ENCODE peak calls at places on chromosomes 6 and 20, in nine cellular contexts. F, H, P, V, L, M, S, J and O are unnamed samples.

GRCh38 chr6:152765331-152765730 is 14.7 kb downstream of the VIP start:
- DNase-seq in F (no peak), H (no peak), J (no peak), S (no peak), L (no peak), P (no peak), M (no peak), V (no peak), O (no peak)

GRCh38 chr20:40945754-40946451 is 82.7 kb upstream of the TOP1 start:
- DNase-seq in J (peak), F (no peak), H (no peak), S (peak), P (peak), V (peak), L (peak), M (no peak), O (no peak)

GRCh38 chr6:29576056-29576455 is 8.9 kb upstream of the OR2H2 start:
- DNase-seq in S (no peak), J (no peak), V (no peak), P (no peak), F (no peak), L (no peak), M (no peak), H (no peak), O (no peak)

GRCh38 chr6:34496103-34496685 is 30.3 kb downstream of the PACSIN1 start:
- DNase-seq in P (no peak), L (no peak), M (no peak), J (no peak), H (peak), V (no peak), S (no peak), F (no peak), O (no peak)

GRCh38 chr6:453152-453551 is 61.6 kb downstream of the IRF4 start:
- DNase-seq in J (no peak), P (no peak), V (no peak), F (no peak), H (peak), L (no peak), S (no peak), M (no peak), O (no peak)

GRCh38 chr6:146741609-146742008 is 142.8 kb downstream of the ADGB start:
- DNase-seq in P (peak), S (no peak), J (no peak), F (no peak), M (no peak), L (no peak), H (no peak), V (no peak), O (no peak)

GRCh38 chr6:22906091-22906549 is 336.8 kb downstream of the HDGFL1 start:
- DNase-seq in V (peak), M (no peak), S (no peak), F (no peak), L (peak), H (no peak), P (peak), J (no peak), O (no peak)

GRCh38 chr6:41937472-41937871 is 4.1 kb downstream of the CCND3 start:
- DNase-seq in S (no peak), M (no peak), P (no peak), J (no peak), L (no peak), H (no peak), V (no peak), F (no peak), O (no peak)

GRCh38 chr6:151236668-151237401 is 2.9 kb upstream of the AKAP12 start:
- DNase-seq in F (no peak), M (no peak), L (no peak), J (no peak), S (no peak), H (no peak), V (no peak), P (no peak), O (no peak)

GRCh38 chr6:118999494-118999893 is 64.5 kb upstream of the MCM9 start:
- DNase-seq in J (no peak), F (no peak), M (no peak), V (no peak), L (no peak), P (no peak), S (no peak), H (no peak), O (no peak)

GRCh38 chr20:38114353-38114791 is 50.7 kb downstream of the TGM2 start:
- DNase-seq in J (no peak), P (peak), M (no peak), V (peak), H (no peak), F (no peak), S (no peak), L (no peak), O (no peak)

GRCh38 chr20:61628480-61628879 is 376.4 kb downstream of the CDH4 start:
- DNase-seq in V (no peak), S (no peak), H (no peak), F (no peak), L (no peak), J (no peak), P (no peak), M (no peak), O (no peak)

GRCh38 chr6:113182370-113183141 is 674.6 kb upstream of the MARCKS start:
- DNase-seq in P (peak), L (peak), F (no peak), V (peak), J (no peak), H (no peak), S (no peak), M (no peak), O (peak)

GRCh38 chr6:38638941-38639497 is 710 bp downstream of the BTBD9 start:
- DNase-seq in P (peak), S (no peak), L (no peak), H (no peak), V (peak), J (peak), F (no peak), M (peak), O (no peak)

GRCh38 chr6:168095171-168095691 is 16.2 kb upstream of the FRMD1 start:
- DNase-seq in J (no peak), L (no peak), V (no peak), H (no peak), F (no peak), S (no peak), M (no peak), P (no peak), O (no peak)

GRCh38 chr6:38153076-38153475 is 333.5 kb downstream of the ZFAND3 start:
- DNase-seq in J (no peak), M (no peak), S (no peak), H (no peak), F (no peak), P (no peak), L (no peak), V (no peak), O (no peak)

GRCh38 chr6:27507041-27507956 is 34.4 kb upstream of the ZNF184 start:
- DNase-seq in F (no peak), P (peak), H (no peak), V (peak), L (no peak), M (no peak), J (no peak), S (no peak), O (no peak)